ENCODE peak calls at places on chromosomes 12 and 14, in nine cellular contexts. F is COR-L47, N is cardiac septum, M is RPMI8226, S is retina, V is kidney, G is left kidney, Z is caudate nucleus, Q is cardiac fibroblast. L is an unnamed sample.

GRCh38 chr14:90023176-90023896 is 38.5 kb upstream of the KCNK13 start:
- DNase-seq in F (no peak), N (no peak), M (no peak), S (no peak), V (no peak), G (no peak), Z (no peak), Q (peak), L (no peak)

GRCh38 chr12:123998344-123998941 is 25.4 kb downstream of the ZNF664 start:
- DNase-seq in F (no peak), N (no peak), M (no peak), S (no peak), V (no peak), G (no peak), Z (no peak), Q (peak), L (no peak)

GRCh38 chr12:127781336-127781735 is 485.6 kb upstream of the TMEM132C start:
- DNase-seq in F (no peak), N (no peak), M (no peak), S (no peak), V (no peak), G (peak), Z (no peak), Q (no peak), L (no peak)

GRCh38 chr12:24617471-24617870 is 331.4 kb downstream of the BCAT1 start:
- DNase-seq in F (no peak), N (no peak), M (no peak), S (peak), V (no peak), G (peak), Z (no peak), Q (peak), L (peak)

GRCh38 chr12:50742776-50743175 is 21.1 kb upstream of the ATF1 start:
- DNase-seq in F (no peak), N (no peak), M (no peak), S (no peak), V (no peak), G (no peak), Z (no peak), Q (no peak), L (no peak)

GRCh38 chr12:84408936-84409335 is 503.7 kb downstream of the SLC6A15 start:
- DNase-seq in F (no peak), N (no peak), M (no peak), S (no peak), V (no peak), G (no peak), Z (no peak), Q (peak), L (peak)

GRCh38 chr12:57196956-57197355 is 19.6 kb upstream of the NXPH4 start:
- DNase-seq in F (no peak), N (no peak), M (no peak), S (no peak), V (no peak), G (no peak), Z (no peak), Q (no peak), L (no peak)

GRCh38 chr14:61475316-61475715 is 153.9 kb downstream of the PRKCH start:
- DNase-seq in F (peak), N (no peak), M (peak), S (no peak), V (no peak), G (peak), Z (no peak), Q (peak), L (no peak)

GRCh38 chr12:29796823-29797263 is 13.1 kb upstream of the TMTC1 start:
- DNase-seq in F (no peak), N (no peak), M (no peak), S (no peak), V (no peak), G (peak), Z (no peak), Q (peak), L (peak)

GRCh38 chr14:95872777-95873176 is 3.9 kb upstream of the TUNAR start:
- DNase-seq in F (no peak), N (no peak), M (no peak), S (no peak), V (no peak), G (no peak), Z (no peak), Q (no peak), L (no peak)

GRCh38 chr14:91796622-91797347 is 64.9 kb upstream of the CATSPERB start:
- DNase-seq in F (no peak), N (no peak), M (no peak), S (no peak), V (no peak), G (no peak), Z (no peak), Q (peak), L (no peak)

GRCh38 chr12:64549108-64549507 is 61.2 kb upstream of the RASSF3 start:
- DNase-seq in F (no peak), N (no peak), M (no peak), S (no peak), V (no peak), G (no peak), Z (no peak), Q (no peak), L (no peak)

GRCh38 chr12:55850893-55851292 is 8.2 kb upstream of the MMP19 start:
- DNase-seq in F (no peak), N (no peak), M (no peak), S (no peak), V (no peak), G (no peak), Z (no peak), Q (peak), L (no peak)

GRCh38 chr14:105168979-105169507 is 467 bp upstream of the JAG2 start:
- DNase-seq in F (no peak), N (no peak), M (peak), S (peak), V (no peak), G (peak), Z (peak), Q (no peak), L (no peak)

GRCh38 chr14:68297871-68298468 is 478.4 kb downstream of the RAD51B start:
- DNase-seq in F (no peak), N (no peak), M (no peak), S (no peak), V (no peak), G (peak), Z (no peak), Q (peak), L (peak)

GRCh38 chr14:91980157-91980556 is 32.7 kb upstream of the FBLN5 start:
- DNase-seq in F (no peak), N (no peak), M (no peak), S (no peak), V (no peak), G (no peak), Z (no peak), Q (peak), L (peak)

GRCh38 chr14:64726585-64726890 is 22.3 kb downstream of the PLEKHG3 start:
- DNase-seq in F (peak), N (no peak), M (peak), S (no peak), V (peak), G (no peak), Z (no peak), Q (no peak), L (no peak)

GRCh38 chr14:99734406-99735051 is 50.4 kb downstream of the CYP46A1 start:
- DNase-seq in F (peak), N (peak), M (peak), S (no peak), V (peak), G (no peak), Z (no peak), Q (no peak), L (no peak)

GRCh38 chr14:71714225-71714624 is 218.0 kb upstream of the RGS6 start:
- DNase-seq in F (no peak), N (no peak), M (no peak), S (no peak), V (no peak), G (no peak), Z (no peak), Q (peak), L (peak)

GRCh38 chr12:115837220-115837619 is 440.3 kb downstream of the MED13L start:
- DNase-seq in F (no peak), N (no peak), M (no peak), S (no peak), V (no peak), G (no peak), Z (no peak), Q (no peak), L (no peak)

GRCh38 chr12:1632702-1633101 is 3.7 kb downstream of the WNT5B start:
- DNase-seq in F (no peak), N (no peak), M (no peak), S (no peak), V (no peak), G (no peak), Z (no peak), Q (no peak), L (no peak)

GRCh38 chr12:3925621-3926020 is 52.4 kb upstream of the PARP11 start:
- DNase-seq in F (no peak), N (no peak), M (no peak), S (no peak), V (no peak), G (no peak), Z (no peak), Q (no peak), L (no peak)

L was measured in foreskin melanocyte.